ENCODE peak calls at places on chromosomes 5 and 9, in six cellular contexts. J is left ventricle myocardium inferior, Y is tibial nerve, O is breast epithelium, U is pancreas, D is NT2/D1. M is an unnamed sample.

GRCh38 chr5:159098285-159099048 is 1.2 kb downstream of the EBF1 start:
- DNase-seq in O (no peak), Y (no peak), D (no peak), J (no peak), U (no peak), M (no peak)

GRCh38 chr5:151005975-151006576 is 14.3 kb upstream of the GPX3 start:
- DNase-seq in D (no peak), U (no peak), J (peak; percentile 87), Y (peak; percentile 97), O (peak; percentile 76), M (no peak)

GRCh38 chr9:120265791-120266190 is 314.2 kb downstream of the CDK5RAP2 start:
- DNase-seq in D (no peak), J (peak; percentile 57), U (no peak), Y (no peak), O (no peak), M (no peak)

GRCh38 chr5:157828031-157828948 is 30.7 kb downstream of the CLINT1 start:
- DNase-seq in U (no peak), J (no peak), O (no peak), Y (no peak), D (no peak), M (no peak)

GRCh38 chr9:34633851-34634550 is 3.6 kb downstream of the SIGMAR1 start:
- DNase-seq in D (peak; percentile 58), O (peak; percentile 45), U (no peak), Y (peak; percentile 54), J (peak; percentile 53), M (peak; percentile 62)

GRCh38 chr9:126844085-126844484 is 16.4 kb upstream of the ZBTB34 start:
- DNase-seq in U (no peak), J (no peak), Y (no peak), O (no peak), D (no peak), M (no peak)

GRCh38 chr5:142896325-142897007 is 126.3 kb downstream of the ARHGAP26 start:
- DNase-seq in O (no peak), U (no peak), D (peak; percentile 40), J (no peak), Y (no peak), M (no peak)

GRCh38 chr5:123722451-123722850 is 210.5 kb downstream of the CSNK1G3 start:
- DNase-seq in U (no peak), O (no peak), Y (no peak), D (no peak), J (no peak), M (no peak)

GRCh38 chr5:101393795-101394450 is 490.8 kb upstream of the ST8SIA4 start:
- DNase-seq in O (no peak), Y (no peak), U (no peak), D (no peak), J (no peak), M (no peak)

GRCh38 chr9:129520981-129521380 is 99.9 kb downstream of the C9orf50 start:
- DNase-seq in J (no peak), Y (no peak), O (no peak), D (no peak), U (no peak), M (no peak)

GRCh38 chr9:129520082-129520481 is 100.8 kb downstream of the C9orf50 start:
- DNase-seq in D (no peak), U (no peak), Y (no peak), J (no peak), O (no peak), M (no peak)

GRCh38 chr9:129517006-129517405 is 103.9 kb downstream of the C9orf50 start:
- DNase-seq in O (no peak), Y (no peak), U (no peak), J (no peak), D (no peak), M (no peak)

GRCh38 chr9:129514891-129515290 is 106.0 kb downstream of the C9orf50 start:
- DNase-seq in J (no peak), U (no peak), D (no peak), Y (no peak), O (no peak), M (no peak)

GRCh38 chr9:129518074-129518473 is 102.8 kb downstream of the C9orf50 start:
- DNase-seq in U (no peak), D (no peak), O (no peak), Y (no peak), J (no peak), M (no peak)
- H3K9me3 ChIP-seq in U (no peaks in the 10 kb centered on the region), D (peaks cover 25% of the 10 kb centered on the region), O (peaks cover 21% of the 10 kb centered on the region), Y (no peaks in the 10 kb centered on the region), J (peaks cover 32% of the 10 kb centered on the region), M (no peaks in the 10 kb centered on the region)

GRCh38 chr5:174363934-174364333 is 318.4 kb downstream of the NSG2 start:
- DNase-seq in Y (no peak), D (no peak), U (no peak), J (no peak), O (no peak), M (no peak)
- H3K9me3 ChIP-seq in Y (peaks cover 5% of the 10 kb centered on the region), D (peaks cover 9% of the 10 kb centered on the region), U (no peaks in the 10 kb centered on the region), J (peaks cover 22% of the 10 kb centered on the region), O (peaks cover 8% of the 10 kb centered on the region), M (no peaks in the 10 kb centered on the region)

GRCh38 chr5:141399555-141400258 is 2.0 kb downstream of the PCDHGB5 start:
- DNase-seq in J (no peak), Y (no peak), D (no peak), O (no peak), U (peak; percentile 32), M (no peak)
- H3K9me3 ChIP-seq in J (peaks cover 93% of the 10 kb centered on the region), Y (peaks cover 90% of the 10 kb centered on the region), D (peaks cover 4% of the 10 kb centered on the region), O (peaks cover 96% of the 10 kb centered on the region), U (no peaks in the 10 kb centered on the region), M (peaks cover 4% of the 10 kb centered on the region)

GRCh38 chr9:137917116-137917515 is 39.5 kb downstream of the CACNA1B start:
- DNase-seq in D (no peak), J (no peak), Y (no peak), O (no peak), U (no peak), M (no peak)

GRCh38 chr9:137918331-137919094 is 40.9 kb downstream of the CACNA1B start:
- DNase-seq in J (peak; percentile 18), Y (no peak), U (no peak), D (no peak), O (no peak), M (no peak)

GRCh38 chr9:137913771-137914767 is 36.5 kb downstream of the CACNA1B start:
- DNase-seq in U (no peak), J (no peak), D (no peak), O (no peak), Y (no peak), M (no peak)

GRCh38 chr9:137917795-137918194 is 40.2 kb downstream of the CACNA1B start:
- DNase-seq in U (no peak), J (no peak), D (no peak), Y (no peak), O (no peak), M (no peak)

DNA sequence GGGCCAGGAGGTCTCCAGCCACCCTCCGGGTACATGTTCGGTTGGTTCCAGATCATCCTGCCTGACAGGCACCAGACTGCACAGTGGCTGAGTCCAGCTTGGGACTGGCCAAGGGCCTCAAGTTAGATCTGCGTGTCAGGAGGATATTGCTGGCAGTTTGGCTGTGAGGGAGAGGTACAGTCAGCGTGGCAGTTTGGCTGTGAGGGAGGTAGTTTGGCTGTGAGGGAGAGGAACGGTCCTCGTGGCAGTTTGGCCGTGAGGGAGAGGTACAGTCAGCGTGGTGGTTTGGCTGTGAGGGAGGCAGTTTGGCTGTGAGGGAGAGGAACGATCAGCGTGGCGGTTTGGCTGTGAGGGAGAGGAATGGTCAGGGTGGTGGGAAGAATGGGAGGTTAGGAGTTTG is 39.0 kb downstream of the CACNA1B start:
- DNase-seq in D (no peak), U (no peak), J (no peak), Y (no peak), O (no peak), M (no peak)
- H3K9me3 ChIP-seq in D (no peaks in the 10 kb centered on the region), U (no peaks in the 10 kb centered on the region), J (no peaks in the 10 kb centered on the region), Y (no peaks in the 10 kb centered on the region), O (no peaks in the 10 kb centered on the region), M (no peaks in the 10 kb centered on the region)

GRCh38 chr5:1963358-1963757 is 80.6 kb upstream of the IRX4 start:
- DNase-seq in D (no peak), O (no peak), U (no peak), Y (no peak), J (no peak), M (no peak)
- H3K9me3 ChIP-seq in D (no peaks in the 10 kb centered on the region), O (no peaks in the 10 kb centered on the region), U (no peaks in the 10 kb centered on the region), Y (no peaks in the 10 kb centered on the region), J (no peaks in the 10 kb centered on the region), M (no peaks in the 10 kb centered on the region)

DNA sequence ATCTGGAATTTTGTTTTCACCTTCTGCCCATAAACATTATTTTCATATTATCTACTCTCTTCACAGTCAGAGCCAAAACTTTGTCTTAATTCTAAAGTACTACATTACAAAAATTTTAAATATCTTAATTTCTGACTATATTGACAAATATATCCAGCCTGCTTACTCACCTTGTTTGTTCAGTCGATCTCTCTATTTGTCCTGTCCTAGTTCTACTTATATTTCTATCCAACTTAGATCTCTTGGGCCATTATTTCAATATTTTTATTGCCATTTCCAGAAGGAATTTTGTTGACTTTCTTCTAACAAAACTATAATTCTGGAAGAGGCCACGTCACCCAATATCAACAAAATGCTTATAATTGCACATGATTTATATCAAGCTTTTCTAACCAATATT is 652.8 kb upstream of the CTNND2 start:
- DNase-seq in J (no peak), U (no peak), O (no peak), D (no peak), Y (no peak), M (no peak)
- H3K9me3 ChIP-seq in J (peaks cover 7% of the 10 kb centered on the region), U (no peaks in the 10 kb centered on the region), O (no peaks in the 10 kb centered on the region), D (no peaks in the 10 kb centered on the region), Y (no peaks in the 10 kb centered on the region), M (no peaks in the 10 kb centered on the region)

DNA sequence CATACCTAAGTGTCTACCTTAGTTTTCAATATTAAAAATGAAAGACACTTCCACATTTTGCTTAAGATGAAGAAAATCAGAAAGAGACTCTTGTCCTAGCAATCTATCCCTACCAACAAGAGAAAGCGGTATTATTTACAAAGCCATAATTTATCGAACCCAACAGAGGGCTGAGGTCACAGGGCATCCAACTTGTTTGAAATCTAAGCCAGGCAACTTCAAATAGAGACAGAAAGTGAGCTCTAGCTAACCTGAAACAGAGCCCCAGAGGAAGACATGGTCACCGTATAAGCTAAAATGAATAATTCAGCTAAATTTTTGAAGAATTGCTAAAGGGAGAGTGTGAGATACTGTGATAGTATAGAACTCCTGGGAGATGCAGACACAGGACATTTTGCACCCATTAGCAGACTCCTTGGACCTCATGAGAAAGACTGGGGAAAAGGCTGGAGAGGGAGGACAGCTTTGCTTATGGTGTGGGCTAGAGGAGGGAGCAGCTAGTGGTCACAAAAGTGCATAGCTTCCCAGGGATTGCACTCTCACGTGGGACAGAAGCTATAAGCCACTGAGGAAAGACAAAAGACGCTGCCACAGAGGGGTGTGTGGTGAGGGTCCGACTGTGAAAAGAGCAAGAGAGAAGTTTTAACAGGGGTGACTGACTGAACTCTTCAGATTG is 624.2 kb upstream of the GRIN3A start:
- DNase-seq in Y (no peak), D (no peak), O (no peak), U (no peak), J (no peak), M (no peak)
- H3K9me3 ChIP-seq in Y (no peaks in the 10 kb centered on the region), D (no peaks in the 10 kb centered on the region), O (no peaks in the 10 kb centered on the region), U (no peaks in the 10 kb centered on the region), J (peaks cover 13% of the 10 kb centered on the region), M (no peaks in the 10 kb centered on the region)